ENCODE peak calls at places on chromosome 1, in five cellular contexts. One of them, this sample, is unnamed.

GRCh38 chr1:248838357-248839167 is 538 bp downstream of the ZNF672 start:
- DNase-seq in IMR-90: peak
- DNase-seq in cardiac muscle cell: peak
- DNase-seq in nephron progenitor cell: peak
- DNase-seq in EH: peak
- DNase-seq in this sample: peak

GRCh38 chr1:37922767-37923550 is 23.9 kb downstream of the INPP5B start:
- DNase-seq in nephron progenitor cell: no peak
- DNase-seq in EH: no peak
- DNase-seq in cardiac muscle cell: no peak
- DNase-seq in IMR-90: no peak
- DNase-seq in this sample: no peak

GRCh38 chr1:225554216-225554812 is 98.6 kb downstream of the ENAH start:
- DNase-seq in nephron progenitor cell: no peak
- DNase-seq in cardiac muscle cell: no peak
- DNase-seq in IMR-90: peak
- DNase-seq in EH: peak
- DNase-seq in this sample: peak

GRCh38 chr1:39672551-39672947 is 642 bp upstream of the NT5C1A start:
- DNase-seq in IMR-90: no peak
- DNase-seq in cardiac muscle cell: peak
- DNase-seq in nephron progenitor cell: peak
- DNase-seq in EH: no peak
- DNase-seq in this sample: peak

GRCh38 chr1:151620286-151620685 is 8.4 kb downstream of the SNX27 start:
- DNase-seq in cardiac muscle cell: no peak
- DNase-seq in nephron progenitor cell: no peak
- DNase-seq in IMR-90: peak
- DNase-seq in EH: no peak
- DNase-seq in this sample: no peak

GRCh38 chr1:28148880-28149195 is 27.7 kb downstream of the PTAFR start:
- DNase-seq in nephron progenitor cell: no peak
- DNase-seq in cardiac muscle cell: no peak
- DNase-seq in IMR-90: no peak
- DNase-seq in EH: no peak
- DNase-seq in this sample: no peak

GRCh38 chr1:7784492-7785071 is 491 bp downstream of the PER3 start:
- DNase-seq in cardiac muscle cell: no peak
- DNase-seq in IMR-90: no peak
- DNase-seq in EH: peak
- DNase-seq in nephron progenitor cell: no peak
- DNase-seq in this sample: no peak

GRCh38 chr1:42170779-42171621 is 6.5 kb upstream of the GUCA2A start:
- DNase-seq in IMR-90: no peak
- DNase-seq in cardiac muscle cell: no peak
- DNase-seq in nephron progenitor cell: no peak
- DNase-seq in EH: no peak
- DNase-seq in this sample: no peak

GRCh38 chr1:67610450-67610849 is 74.6 kb upstream of the GADD45A start:
- DNase-seq in IMR-90: no peak
- DNase-seq in nephron progenitor cell: no peak
- DNase-seq in cardiac muscle cell: no peak
- DNase-seq in EH: no peak
- DNase-seq in this sample: no peak

GRCh38 chr1:185759061-185759460 is 24.9 kb downstream of the HMCN1 start:
- DNase-seq in cardiac muscle cell: no peak
- DNase-seq in IMR-90: peak
- DNase-seq in nephron progenitor cell: no peak
- DNase-seq in EH: no peak
- DNase-seq in this sample: no peak

GRCh38 chr1:89633745-89634625 is 1.1 kb downstream of the LRRC8C start:
- DNase-seq in EH: peak
- DNase-seq in cardiac muscle cell: peak
- DNase-seq in nephron progenitor cell: peak
- DNase-seq in IMR-90: peak
- DNase-seq in this sample: no peak

GRCh38 chr1:181662606-181663005 is 179.3 kb downstream of the CACNA1E start:
- DNase-seq in IMR-90: no peak
- DNase-seq in nephron progenitor cell: no peak
- DNase-seq in EH: no peak
- DNase-seq in cardiac muscle cell: no peak
- DNase-seq in this sample: no peak

GRCh38 chr1:30668026-30668425 is 55.4 kb downstream of the MATN1 start:
- DNase-seq in cardiac muscle cell: no peak
- DNase-seq in EH: peak
- DNase-seq in IMR-90: peak
- DNase-seq in nephron progenitor cell: no peak
- DNase-seq in this sample: no peak

GRCh38 chr1:224298344-224299330 is 31.3 kb downstream of the NVL start:
- DNase-seq in IMR-90: no peak
- DNase-seq in nephron progenitor cell: no peak
- DNase-seq in cardiac muscle cell: no peak
- DNase-seq in EH: no peak
- DNase-seq in this sample: no peak

GRCh38 chr1:153683853-153684252 is 5.4 kb downstream of the NPR1 start:
- DNase-seq in EH: peak
- DNase-seq in IMR-90: peak
- DNase-seq in nephron progenitor cell: no peak
- DNase-seq in cardiac muscle cell: no peak
- DNase-seq in this sample: no peak

This sample was measured in D341Med.